ENCODE peak calls at places on chromosome 16, in four cellular contexts. K is bronchial epithelial cell, L is neural progenitor cell, O is nephron progenitor cell. W is an unnamed sample.

GRCh38 chr16:85757341-85757822 is 6.5 kb upstream of the C16orf74 start:
- DNase-seq in K (peak; percentile 77), L (no peak), O (no peak), W (peak; percentile 49)

GRCh38 chr16:50603206-50604064 is 55.2 kb downstream of the NKD1 start:
- DNase-seq in K (no peak), L (no peak), O (no peak), W (no peak)

GRCh38 chr16:11405331-11406176 is 60.3 kb downstream of the RMI2 start:
- DNase-seq in K (no peak), L (peak; percentile 56), O (peak; percentile 52), W (peak; percentile 51)

GRCh38 chr16:67917140-67917851 is 14.4 kb downstream of the CTRL start:
- DNase-seq in K (no peak), L (no peak), O (no peak), W (no peak)

GRCh38 chr16:89507219-89507833 is 877 bp upstream of the SPG7 start:
- DNase-seq in K (no peak), L (no peak), O (no peak), W (no peak)

GRCh38 chr16:78437352-78437968 is 338.0 kb downstream of the WWOX start:
- DNase-seq in K (peak; percentile 18), L (peak; percentile 69), O (peak; percentile 59), W (peak; percentile 45)

GRCh38 chr16:4615389-4616046 is 830 bp upstream of the UBALD1 start:
- DNase-seq in K (no peak), L (no peak), O (no peak), W (no peak)

GRCh38 chr16:50954469-50954868 is 196.6 kb downstream of the SALL1 start:
- DNase-seq in K (no peak), L (no peak), O (no peak), W (no peak)

GRCh38 chr16:35596467-35596866 is 2137.1 kb downstream of the TP53TG3F start:
- DNase-seq in K (no peak), L (no peak), O (no peak), W (peak; percentile 8)

GRCh38 chr16:12729448-12729847 is 74.2 kb downstream of the CPPED1 start:
- DNase-seq in K (no peak), L (no peak), O (no peak), W (peak; percentile 6)

GRCh38 chr16:78990309-78990701 is 610.2 kb downstream of the MAF start:
- DNase-seq in K (no peak), L (no peak), O (no peak), W (no peak)

GRCh38 chr16:17633146-17633966 is 162.6 kb upstream of the XYLT1 start:
- DNase-seq in K (peak; percentile 80), L (no peak), O (no peak), W (peak; percentile 1)

GRCh38 chr16:4345439-4346204 is 5.5 kb downstream of the PAM16 start:
- DNase-seq in K (peak; percentile 20), L (no peak), O (no peak), W (peak; percentile 30)

GRCh38 chr16:17312100-17312732 is 158.5 kb downstream of the XYLT1 start:
- DNase-seq in K (peak; percentile 28), L (no peak), O (no peak), W (peak; percentile 57)

DNA sequence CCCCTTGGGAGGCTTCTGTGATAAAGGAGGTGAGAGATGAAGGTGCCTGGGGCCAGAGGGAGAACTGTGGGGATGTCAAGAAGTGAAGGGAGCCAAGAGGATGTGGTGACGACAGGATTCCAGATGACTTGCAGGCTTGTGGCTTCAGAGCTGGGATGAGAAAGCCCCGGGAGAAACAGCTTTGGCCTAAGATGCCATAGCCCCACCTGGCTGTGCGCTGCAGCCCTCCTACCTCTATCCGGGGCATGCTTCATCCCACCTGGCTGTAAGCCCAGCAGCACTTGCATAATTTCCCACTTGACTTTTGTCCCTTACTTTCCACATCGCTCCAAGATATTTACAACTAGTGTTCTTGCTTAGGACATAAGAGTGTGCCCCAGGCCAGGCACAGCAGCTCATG is 29.3 kb downstream of the GINS3 start:
- DNase-seq in K (peak; percentile 61), L (no peak), O (no peak), W (peak; percentile 87)
- TF ChIP-seq CTCF in K (no peak), L (no peak), O (no peak), W (no peak)

GRCh38 chr16:1338119-1338730 is 4.8 kb downstream of the BAIAP3 start:
- DNase-seq in K (no peak), L (peak; percentile 82), O (peak; percentile 70), W (peak; percentile 20)
- TF ChIP-seq CTCF in K (peak; percentile 69), L (peak; percentile 56), O (peak; percentile 47), W (peak; percentile 43)

GRCh38 chr16:20740007-20740883 is 1.4 kb downstream of the THUMPD1 start:
- DNase-seq in K (peak; percentile 39), L (no peak), O (no peak), W (peak; percentile 30)
- TF ChIP-seq CTCF in K (peak; percentile 44), L (peak; percentile 34), O (no peak), W (peak; percentile 32)

GRCh38 chr16:28992496-28992895 is 7.6 kb downstream of the LAT start:
- DNase-seq in K (no peak), L (no peak), O (no peak), W (no peak)

GRCh38 chr16:28989363-28989762 is 4.5 kb downstream of the LAT start:
- DNase-seq in K (no peak), L (no peak), O (no peak), W (no peak)

GRCh38 chr16:28987170-28987853 is 2.5 kb downstream of the LAT start:
- DNase-seq in K (no peak), L (no peak), O (no peak), W (no peak)

GRCh38 chr16:28991687-28992086 is 6.8 kb downstream of the LAT start:
- DNase-seq in K (no peak), L (no peak), O (no peak), W (no peak)

DNA sequence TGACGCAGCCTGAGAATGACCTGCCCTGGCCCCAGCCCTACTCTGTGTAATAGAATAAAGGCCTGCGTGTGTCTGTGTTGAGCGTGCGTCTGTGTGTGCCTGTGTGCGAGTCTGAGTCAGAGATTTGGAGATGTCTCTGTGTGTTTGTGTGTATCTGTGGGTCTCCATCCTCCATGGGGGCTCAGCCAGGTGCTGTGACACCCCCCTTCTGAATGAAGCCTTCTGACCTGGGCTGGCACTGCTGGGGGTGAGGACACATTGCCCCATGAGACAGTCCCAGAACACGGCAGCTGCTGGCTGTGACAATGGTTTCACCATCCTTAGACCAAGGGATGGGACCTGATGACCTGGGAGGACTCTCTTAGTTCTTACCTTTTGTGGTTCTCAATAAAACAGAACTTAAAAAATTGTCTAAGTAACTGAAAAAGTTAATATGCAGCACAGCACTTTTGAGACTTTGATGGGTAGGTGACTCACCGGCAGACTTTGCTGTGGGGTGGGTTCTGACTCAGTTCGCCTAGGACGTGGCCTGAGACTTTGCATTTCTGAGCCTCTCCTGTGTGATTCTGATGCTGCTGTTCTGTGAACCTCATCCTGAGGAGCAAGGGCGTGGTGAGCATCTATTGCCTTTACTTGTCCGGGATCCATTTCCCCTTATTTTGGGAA is 5.7 kb downstream of the LAT start:
- DNase-seq in K (no peak), L (no peak), O (no peak), W (no peak)
- TF ChIP-seq CTCF in K (no peak), L (no peak), O (no peak), W (no peak)

DNA sequence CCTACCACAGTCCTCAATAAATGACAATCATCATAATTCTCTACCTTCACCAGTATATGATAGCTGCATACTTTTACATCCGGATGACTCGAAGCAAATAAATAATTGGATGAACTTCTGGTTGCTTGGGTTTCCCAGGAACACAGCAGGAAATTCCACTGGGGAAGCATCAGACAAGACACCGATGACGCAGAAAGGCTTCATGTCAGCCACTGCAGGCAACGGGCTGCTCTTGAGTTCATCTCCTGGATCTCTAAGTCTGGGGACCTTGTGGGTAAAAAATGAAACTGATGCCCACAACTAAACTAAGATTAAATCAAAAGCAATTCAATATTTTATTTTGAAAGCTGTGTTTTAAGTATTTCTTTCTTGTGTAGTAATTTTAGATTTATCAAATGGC is 472.1 kb upstream of the C16orf82 start:
- DNase-seq in K (no peak), L (no peak), O (no peak), W (no peak)
- TF ChIP-seq CTCF in K (no peak), L (no peak), O (no peak), W (no peak)

DNA sequence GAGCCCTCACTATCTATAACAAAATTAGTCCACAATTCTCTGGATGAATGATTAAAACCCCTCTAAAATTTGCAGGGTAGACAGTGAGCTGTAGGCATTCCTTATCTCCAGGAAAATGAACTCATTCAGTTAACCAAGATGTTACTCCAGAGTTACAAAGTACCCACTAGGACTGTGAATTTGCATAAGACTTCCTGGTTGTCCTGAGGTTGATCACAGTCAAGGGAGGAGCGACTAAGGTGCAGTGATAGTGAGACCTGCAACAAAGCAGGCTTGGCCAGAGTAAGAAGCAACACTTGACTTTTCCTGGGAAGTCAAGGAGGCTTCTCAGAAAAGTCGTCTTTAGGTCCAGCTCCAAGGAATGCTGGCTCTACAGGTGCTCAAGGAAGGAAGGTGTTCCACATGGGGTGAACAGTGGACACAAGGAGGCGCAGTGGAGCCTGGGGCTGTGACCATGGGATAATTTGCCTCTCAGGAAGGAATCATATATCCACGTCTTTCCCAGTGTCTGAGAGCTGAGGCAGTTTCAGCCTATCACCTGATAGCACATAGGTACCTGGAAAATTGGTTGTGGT is 821.0 kb upstream of the EEF2KMT start:
- DNase-seq in K (no peak), L (peak; percentile 26), O (no peak), W (no peak)
- TF ChIP-seq CTCF in K (no peak), L (peak; percentile 53), O (no peak), W (no peak)

GRCh38 chr16:57091990-57092785 is at the start of gene CPNE2:
- DNase-seq in K (no peak), L (peak; percentile 83), O (peak; percentile 78), W (peak; percentile 44)

GRCh38 chr16:57092786-57093301 is 461 bp downstream of the CPNE2 start:
- DNase-seq in K (no peak), L (peak; percentile 66), O (peak; percentile 60), W (no peak)

GRCh38 chr16:57093845-57094564 is 1.6 kb downstream of the CPNE2 start:
- DNase-seq in K (no peak), L (no peak), O (no peak), W (no peak)

GRCh38 chr16:57089406-57089805 is 3.0 kb upstream of the CPNE2 start:
- DNase-seq in K (no peak), L (no peak), O (no peak), W (no peak)

GRCh38 chr16:57091200-57091989 is 988 bp upstream of the CPNE2 start:
- DNase-seq in K (peak; percentile 41), L (peak; percentile 31), O (peak; percentile 62), W (peak; percentile 64)
- TF ChIP-seq CTCF in K (no peak), L (no peak), O (no peak), W (no peak)